ENCODE peak calls at places on chromosomes 1 and 21, in six cellular contexts. One of them, this sample, is unnamed.

GRCh38 chr1:230509281-230509977 is 83.3 kb upstream of the PGBD5 start:
- DNase-seq in astrocyte of the spinal cord: peak
- DNase-seq in body of pancreas: no peak
- DNase-seq in lower lobe of right lung: no peak
- DNase-seq in MM.1S: peak
- DNase-seq in A673: no peak
- DNase-seq in this sample: peak

GRCh38 chr1:115980998-115981993 is 5.0 kb downstream of the SLC22A15 start:
- DNase-seq in A673: peak
- DNase-seq in lower lobe of right lung: no peak
- DNase-seq in MM.1S: peak
- DNase-seq in body of pancreas: no peak
- DNase-seq in astrocyte of the spinal cord: peak
- DNase-seq in this sample: peak

GRCh38 chr1:150622219-150622975 is 7.0 kb downstream of the ENSA start:
- DNase-seq in body of pancreas: no peak
- DNase-seq in astrocyte of the spinal cord: no peak
- DNase-seq in lower lobe of right lung: peak
- DNase-seq in MM.1S: no peak
- DNase-seq in A673: no peak
- DNase-seq in this sample: no peak

GRCh38 chr1:164602142-164602429 is 43.1 kb downstream of the PBX1 start:
- DNase-seq in lower lobe of right lung: peak
- DNase-seq in A673: no peak
- DNase-seq in body of pancreas: peak
- DNase-seq in MM.1S: peak
- DNase-seq in astrocyte of the spinal cord: no peak
- DNase-seq in this sample: no peak

GRCh38 chr1:16153110-16153998 is 2.5 kb downstream of the EPHA2 start:
- DNase-seq in body of pancreas: no peak
- DNase-seq in lower lobe of right lung: no peak
- DNase-seq in MM.1S: no peak
- DNase-seq in astrocyte of the spinal cord: no peak
- DNase-seq in A673: peak
- DNase-seq in this sample: no peak

GRCh38 chr1:21652101-21652936 is 16.8 kb downstream of the RAP1GAP start:
- DNase-seq in A673: no peak
- DNase-seq in MM.1S: no peak
- DNase-seq in lower lobe of right lung: no peak
- DNase-seq in astrocyte of the spinal cord: no peak
- DNase-seq in body of pancreas: peak
- DNase-seq in this sample: no peak

GRCh38 chr21:39441502-39442475 is 3.8 kb downstream of the LCA5L start:
- DNase-seq in astrocyte of the spinal cord: peak
- DNase-seq in MM.1S: peak
- DNase-seq in body of pancreas: no peak
- DNase-seq in lower lobe of right lung: no peak
- DNase-seq in A673: peak
- DNase-seq in this sample: peak

GRCh38 chr21:33071878-33072306 is 2.0 kb downstream of the OLIG1 start:
- DNase-seq in MM.1S: peak
- DNase-seq in body of pancreas: no peak
- DNase-seq in A673: no peak
- DNase-seq in lower lobe of right lung: no peak
- DNase-seq in astrocyte of the spinal cord: peak
- DNase-seq in this sample: peak

GRCh38 chr1:147452809-147453208 is 88.5 kb upstream of the BCL9 start:
- DNase-seq in MM.1S: no peak
- DNase-seq in lower lobe of right lung: no peak
- DNase-seq in body of pancreas: no peak
- DNase-seq in A673: no peak
- DNase-seq in astrocyte of the spinal cord: no peak
- DNase-seq in this sample: no peak

GRCh38 chr21:35231115-35231514 is 182.0 kb upstream of the RUNX1 start:
- DNase-seq in astrocyte of the spinal cord: no peak
- DNase-seq in A673: no peak
- DNase-seq in MM.1S: peak
- DNase-seq in body of pancreas: no peak
- DNase-seq in lower lobe of right lung: no peak
- DNase-seq in this sample: no peak

GRCh38 chr1:173206816-173207595 is at the start of gene TNFSF4:
- DNase-seq in body of pancreas: no peak
- DNase-seq in astrocyte of the spinal cord: no peak
- DNase-seq in lower lobe of right lung: no peak
- DNase-seq in MM.1S: no peak
- DNase-seq in A673: no peak
- DNase-seq in this sample: peak

GRCh38 chr1:203402609-203403337 is 51.9 kb upstream of the FMOD start:
- DNase-seq in MM.1S: no peak
- DNase-seq in body of pancreas: no peak
- DNase-seq in A673: no peak
- DNase-seq in lower lobe of right lung: no peak
- DNase-seq in astrocyte of the spinal cord: peak
- DNase-seq in this sample: peak

GRCh38 chr1:161885013-161885412 is 118.9 kb downstream of the ATF6 start:
- DNase-seq in lower lobe of right lung: no peak
- DNase-seq in astrocyte of the spinal cord: peak
- DNase-seq in A673: peak
- DNase-seq in MM.1S: no peak
- DNase-seq in body of pancreas: no peak
- DNase-seq in this sample: peak

GRCh38 chr1:213104604-213105003 is 53.6 kb downstream of the RPS6KC1 start:
- DNase-seq in lower lobe of right lung: no peak
- DNase-seq in astrocyte of the spinal cord: no peak
- DNase-seq in MM.1S: no peak
- DNase-seq in body of pancreas: no peak
- DNase-seq in A673: no peak
- DNase-seq in this sample: no peak

GRCh38 chr1:179586107-179586823 is 5.4 kb upstream of the TDRD5 start:
- DNase-seq in astrocyte of the spinal cord: peak
- DNase-seq in MM.1S: peak
- DNase-seq in body of pancreas: peak
- DNase-seq in lower lobe of right lung: peak
- DNase-seq in A673: peak
- DNase-seq in this sample: peak

GRCh38 chr1:147414505-147415163 is 126.7 kb upstream of the BCL9 start:
- DNase-seq in MM.1S: no peak
- DNase-seq in lower lobe of right lung: no peak
- DNase-seq in A673: no peak
- DNase-seq in astrocyte of the spinal cord: no peak
- DNase-seq in body of pancreas: no peak
- DNase-seq in this sample: no peak

GRCh38 chr1:190277116-190277515 is 200.5 kb downstream of the BRINP3 start:
- DNase-seq in astrocyte of the spinal cord: no peak
- DNase-seq in MM.1S: no peak
- DNase-seq in body of pancreas: no peak
- DNase-seq in A673: no peak
- DNase-seq in lower lobe of right lung: no peak
- DNase-seq in this sample: no peak

GRCh38 chr1:166090244-166090643 is 76.6 kb downstream of the FAM78B start:
- DNase-seq in body of pancreas: no peak
- DNase-seq in A673: no peak
- DNase-seq in MM.1S: no peak
- DNase-seq in astrocyte of the spinal cord: no peak
- DNase-seq in lower lobe of right lung: no peak
- DNase-seq in this sample: no peak

GRCh38 chr21:32463889-32464300 is 51.4 kb downstream of the EVA1C start:
- DNase-seq in body of pancreas: no peak
- DNase-seq in lower lobe of right lung: no peak
- DNase-seq in A673: peak
- DNase-seq in MM.1S: no peak
- DNase-seq in astrocyte of the spinal cord: peak
- DNase-seq in this sample: peak

GRCh38 chr1:110545492-110545891 is 26.5 kb upstream of the KCNA10 start:
- DNase-seq in A673: no peak
- DNase-seq in astrocyte of the spinal cord: no peak
- DNase-seq in lower lobe of right lung: no peak
- DNase-seq in body of pancreas: no peak
- DNase-seq in MM.1S: no peak
- DNase-seq in this sample: no peak

GRCh38 chr1:203695116-203695515 is 68.5 kb downstream of the ATP2B4 start:
- DNase-seq in MM.1S: no peak
- DNase-seq in A673: peak
- DNase-seq in lower lobe of right lung: no peak
- DNase-seq in body of pancreas: no peak
- DNase-seq in astrocyte of the spinal cord: no peak
- DNase-seq in this sample: peak

DNA sequence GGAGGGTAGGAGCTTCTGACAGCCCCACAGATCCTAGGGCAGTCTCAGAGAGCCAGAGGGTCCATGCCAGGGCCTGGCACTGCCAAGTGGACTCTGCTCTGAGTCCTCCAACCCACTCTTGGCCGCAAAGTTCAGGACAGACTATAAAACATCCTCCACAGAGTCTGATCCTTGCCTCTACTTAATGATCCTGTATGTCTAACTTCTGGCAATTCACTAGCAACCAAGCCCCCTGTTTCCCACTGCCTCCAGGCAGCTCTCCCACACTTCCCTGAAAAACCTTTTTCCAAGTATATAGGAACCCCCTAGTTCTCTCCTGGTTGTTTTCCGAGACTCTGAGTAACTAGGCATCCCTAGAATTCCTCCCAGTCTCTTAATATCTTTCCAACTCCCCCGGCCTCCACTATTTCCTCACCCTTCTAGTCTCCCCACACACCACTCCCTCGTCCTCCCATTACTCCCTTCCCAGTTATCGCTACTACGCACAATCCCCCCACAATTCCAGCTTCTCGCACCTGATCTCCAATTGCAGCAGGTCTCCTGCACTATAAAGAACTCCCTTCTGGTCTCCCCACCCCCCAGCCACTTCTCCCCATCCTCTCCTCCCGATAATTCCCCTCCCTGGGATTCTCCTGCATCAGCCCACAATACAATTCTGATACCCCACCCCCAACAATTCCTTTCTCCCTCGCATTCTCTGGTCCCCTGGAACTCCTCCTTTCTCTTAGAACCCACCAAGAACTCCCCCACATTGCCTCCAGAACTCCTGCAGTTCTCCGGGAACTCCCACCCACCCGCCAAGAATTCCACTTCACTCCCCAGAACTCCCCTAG is 574 bp downstream of the IGSF9 start:
- DNase-seq in body of pancreas: no peak
- DNase-seq in astrocyte of the spinal cord: no peak
- DNase-seq in A673: no peak
- DNase-seq in MM.1S: no peak
- DNase-seq in lower lobe of right lung: no peak
- DNase-seq in this sample: no peak
- H3K4me3 ChIP-seq in body of pancreas: no peak
- H3K4me3 ChIP-seq in astrocyte of the spinal cord: peak
- H3K4me3 ChIP-seq in A673: peak
- H3K4me3 ChIP-seq in MM.1S: peak
- H3K4me3 ChIP-seq in lower lobe of right lung: peak
- H3K4me3 ChIP-seq in this sample: peak

DNA sequence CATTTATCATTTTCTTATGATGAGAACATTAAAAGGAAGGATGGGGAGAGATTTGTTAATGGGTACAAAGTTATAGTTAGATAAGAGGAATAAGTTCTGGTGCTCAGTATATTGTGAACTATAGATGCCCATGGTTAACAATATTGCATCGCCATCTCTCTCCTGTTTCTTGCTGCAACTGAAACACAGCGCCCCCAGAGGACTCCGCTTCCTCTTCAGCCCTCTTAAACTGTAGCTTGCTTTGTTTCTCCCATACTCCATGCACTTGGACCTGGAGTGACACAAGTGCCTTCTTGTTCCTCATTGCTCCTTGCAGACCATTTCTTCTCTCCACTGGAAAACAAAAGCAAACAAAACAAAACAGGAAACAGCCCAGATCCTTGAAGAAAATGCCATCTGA is 70.1 kb upstream of the NTPCR start:
- DNase-seq in MM.1S: no peak
- DNase-seq in lower lobe of right lung: no peak
- DNase-seq in astrocyte of the spinal cord: peak
- DNase-seq in body of pancreas: peak
- DNase-seq in A673: peak
- DNase-seq in this sample: peak
- TF ChIP-seq CTCF in MM.1S: peak
- TF ChIP-seq CTCF in lower lobe of right lung: peak
- TF ChIP-seq CTCF in astrocyte of the spinal cord: peak
- TF ChIP-seq CTCF in body of pancreas: peak
- TF ChIP-seq CTCF in A673: peak
- TF ChIP-seq CTCF in this sample: peak

GRCh38 chr1:90725341-90725960 is 8.3 kb upstream of the BARHL2 start:
- DNase-seq in lower lobe of right lung: no peak
- DNase-seq in A673: no peak
- DNase-seq in astrocyte of the spinal cord: no peak
- DNase-seq in body of pancreas: no peak
- DNase-seq in MM.1S: no peak
- DNase-seq in this sample: no peak

GRCh38 chr1:90725961-90726715 is 9.0 kb upstream of the BARHL2 start:
- DNase-seq in lower lobe of right lung: no peak
- DNase-seq in A673: no peak
- DNase-seq in astrocyte of the spinal cord: no peak
- DNase-seq in body of pancreas: no peak
- DNase-seq in MM.1S: no peak
- DNase-seq in this sample: peak

GRCh38 chr1:90724361-90724760 is 7.3 kb upstream of the BARHL2 start:
- DNase-seq in astrocyte of the spinal cord: no peak
- DNase-seq in body of pancreas: no peak
- DNase-seq in A673: no peak
- DNase-seq in MM.1S: no peak
- DNase-seq in lower lobe of right lung: no peak
- DNase-seq in this sample: no peak

GRCh38 chr1:90723561-90724108 is 6.5 kb upstream of the BARHL2 start:
- DNase-seq in MM.1S: peak
- DNase-seq in body of pancreas: no peak
- DNase-seq in A673: peak
- DNase-seq in lower lobe of right lung: no peak
- DNase-seq in astrocyte of the spinal cord: no peak
- DNase-seq in this sample: no peak

GRCh38 chr1:90724926-90725325 is 7.8 kb upstream of the BARHL2 start:
- DNase-seq in A673: peak
- DNase-seq in lower lobe of right lung: no peak
- DNase-seq in body of pancreas: no peak
- DNase-seq in MM.1S: no peak
- DNase-seq in astrocyte of the spinal cord: no peak
- DNase-seq in this sample: no peak
- H3K4me3 ChIP-seq in A673: peak
- H3K4me3 ChIP-seq in lower lobe of right lung: no peak
- H3K4me3 ChIP-seq in body of pancreas: no peak
- H3K4me3 ChIP-seq in MM.1S: no peak
- H3K4me3 ChIP-seq in astrocyte of the spinal cord: no peak
- H3K4me3 ChIP-seq in this sample: no peak

GRCh38 chr1:235974616-235975015 is 90.3 kb downstream of the NID1 start:
- DNase-seq in A673: no peak
- DNase-seq in MM.1S: no peak
- DNase-seq in lower lobe of right lung: no peak
- DNase-seq in body of pancreas: no peak
- DNase-seq in astrocyte of the spinal cord: no peak
- DNase-seq in this sample: peak

GRCh38 chr1:235972316-235973090 is 92.4 kb downstream of the NID1 start:
- DNase-seq in body of pancreas: no peak
- DNase-seq in A673: peak
- DNase-seq in lower lobe of right lung: no peak
- DNase-seq in MM.1S: peak
- DNase-seq in astrocyte of the spinal cord: peak
- DNase-seq in this sample: peak

GRCh38 chr1:235968837-235969236 is 96.1 kb downstream of the NID1 start:
- DNase-seq in astrocyte of the spinal cord: no peak
- DNase-seq in body of pancreas: no peak
- DNase-seq in A673: no peak
- DNase-seq in MM.1S: no peak
- DNase-seq in lower lobe of right lung: no peak
- DNase-seq in this sample: no peak

GRCh38 chr1:235971020-235971419 is 93.9 kb downstream of the NID1 start:
- DNase-seq in body of pancreas: no peak
- DNase-seq in MM.1S: no peak
- DNase-seq in astrocyte of the spinal cord: no peak
- DNase-seq in lower lobe of right lung: no peak
- DNase-seq in A673: no peak
- DNase-seq in this sample: no peak

GRCh38 chr1:235971571-235972315 is 93.1 kb downstream of the NID1 start:
- DNase-seq in MM.1S: peak
- DNase-seq in A673: peak
- DNase-seq in lower lobe of right lung: peak
- DNase-seq in astrocyte of the spinal cord: peak
- DNase-seq in body of pancreas: peak
- DNase-seq in this sample: peak
- TF ChIP-seq CTCF in MM.1S: peak
- TF ChIP-seq CTCF in A673: peak
- TF ChIP-seq CTCF in lower lobe of right lung: peak
- TF ChIP-seq CTCF in astrocyte of the spinal cord: peak
- TF ChIP-seq CTCF in body of pancreas: peak
- TF ChIP-seq CTCF in this sample: peak